ENCODE peak calls at places on chromosomes 6 and 20, in five cellular contexts. E is AG10803; X is EH; L is activated naive CD4-positive, alpha-beta T cell treated with Interleukin-2 at 50 U/mL for 16 hours; W is bronchial epithelial cell. I is an unnamed sample.

GRCh38 chr6:113927001-113927400 is 43.9 kb downstream of the HDAC2 start:
- DNase-seq in E (no peak), X (no peak), L (no peak), W (peak), I (no peak)

GRCh38 chr6:35302604-35303218 is 5.1 kb downstream of the DEF6 start:
- DNase-seq in E (no peak), X (peak), L (peak), W (peak), I (no peak)

GRCh38 chr6:79146426-79146825 is 68.4 kb upstream of the PHIP start:
- DNase-seq in E (no peak), X (no peak), L (no peak), W (peak), I (no peak)

GRCh38 chr6:24539416-24539815 is 44.6 kb downstream of the ALDH5A1 start:
- DNase-seq in E (no peak), X (no peak), L (no peak), W (no peak), I (no peak)

GRCh38 chr6:131510094-131510493 is 62.9 kb upstream of the ARG1 start:
- DNase-seq in E (no peak), X (no peak), L (no peak), W (no peak), I (no peak)

GRCh38 chr6:8229913-8230312 is 127.6 kb upstream of the EEF1E1 start:
- DNase-seq in E (no peak), X (no peak), L (no peak), W (peak), I (no peak)

GRCh38 chr6:5130135-5130866 is 45.2 kb downstream of the PPP1R3G start:
- DNase-seq in E (no peak), X (no peak), L (no peak), W (no peak), I (no peak)

GRCh38 chr6:32203435-32204267 is 11.2 kb upstream of the GPSM3 start:
- DNase-seq in E (no peak), X (no peak), L (no peak), W (no peak), I (no peak)

GRCh38 chr20:38222231-38222922 is 38.2 kb downstream of the KIAA1755 start:
- DNase-seq in E (peak), X (peak), L (peak), W (peak), I (no peak)

GRCh38 chr6:106972500-106972899 is 2.0 kb downstream of the CD24 start:
- DNase-seq in E (no peak), X (no peak), L (no peak), W (no peak), I (no peak)

GRCh38 chr6:39339557-39340555 is 17.4 kb upstream of the KCNK16 start:
- DNase-seq in E (no peak), X (no peak), L (no peak), W (peak), I (no peak)

GRCh38 chr6:37624606-37625574 is 72.8 kb downstream of the MDGA1 start:
- DNase-seq in E (peak), X (peak), L (peak), W (peak), I (no peak)

GRCh38 chr6:37365791-37366190 is 12.0 kb downstream of the RNF8 start:
- DNase-seq in E (peak), X (peak), L (no peak), W (peak), I (no peak)

GRCh38 chr20:2133318-2134183 is 31.9 kb downstream of the STK35 start:
- DNase-seq in E (peak), X (peak), L (no peak), W (peak), I (peak)

GRCh38 chr20:45946149-45946970 is 11.9 kb downstream of the PCIF1 start:
- DNase-seq in E (peak), X (peak), L (peak), W (peak), I (no peak)

GRCh38 chr20:33437141-33437911 is 6.2 kb downstream of the SNTA1 start:
- DNase-seq in E (peak), X (peak), L (no peak), W (no peak), I (no peak)

GRCh38 chr6:44431118-44431725 is 43.7 kb downstream of the CDC5L start:
- DNase-seq in E (peak), X (peak), L (peak), W (peak), I (no peak)

GRCh38 chr6:40000964-40001515 is 66.8 kb upstream of the MOCS1 start:
- DNase-seq in E (no peak), X (no peak), L (no peak), W (no peak), I (no peak)

GRCh38 chr6:167793421-167793820 is 33.3 kb upstream of the AFDN start:
- DNase-seq in E (no peak), X (no peak), L (no peak), W (peak), I (no peak)

GRCh38 chr20:25076731-25077609 is 5.0 kb downstream of the VSX1 start:
- DNase-seq in E (peak), X (peak), L (no peak), W (peak), I (no peak)

GRCh38 chr6:88725111-88725711 is 238.2 kb downstream of the RNGTT start:
- DNase-seq in E (peak), X (peak), L (peak), W (no peak), I (no peak)

GRCh38 chr20:17262786-17263185 is 35.9 kb downstream of the PCSK2 start:
- DNase-seq in E (no peak), X (no peak), L (no peak), W (no peak), I (no peak)

GRCh38 chr6:130065616-130066015 is 47.2 kb downstream of the L3MBTL3 start:
- DNase-seq in E (no peak), X (no peak), L (no peak), W (no peak), I (no peak)

GRCh38 chr6:100001915-100002388 is 7.9 kb upstream of the MCHR2 start:
- DNase-seq in E (peak), X (peak), L (peak), W (peak), I (no peak)

GRCh38 chr20:219290-220115 is 7.6 kb upstream of the DEFB129 start:
- DNase-seq in E (peak), X (peak), L (no peak), W (peak), I (no peak)

GRCh38 chr6:19851273-19852089 is 14.3 kb downstream of the ID4 start:
- DNase-seq in E (peak), X (peak), L (no peak), W (peak), I (no peak)

GRCh38 chr6:37103169-37104039 is 66.5 kb upstream of the PIM1 start:
- DNase-seq in E (peak), X (no peak), L (peak), W (peak), I (no peak)

GRCh38 chr20:2387580-2387979 is 6.9 kb downstream of the TGM6 start:
- DNase-seq in E (no peak), X (no peak), L (no peak), W (no peak), I (no peak)

GRCh38 chr6:157714153-157714490 is 108.9 kb upstream of the SNX9 start:
- DNase-seq in E (peak), X (peak), L (no peak), W (no peak), I (peak)

GRCh38 chr20:13665709-13666108 is 27.0 kb upstream of the TASP1 start:
- DNase-seq in E (no peak), X (no peak), L (no peak), W (no peak), I (no peak)

GRCh38 chr20:59804347-59804746 is 129.1 kb downstream of the SYCP2 start:
- DNase-seq in E (no peak), X (no peak), L (no peak), W (no peak), I (no peak)

GRCh38 chr6:45513843-45514242 is 136.1 kb upstream of the SUPT3H start:
- DNase-seq in E (no peak), X (no peak), L (no peak), W (no peak), I (no peak)

GRCh38 chr6:128275030-128275429 is 245.4 kb downstream of the PTPRK start:
- DNase-seq in E (peak), X (peak), L (no peak), W (peak), I (no peak)